ENCODE peak calls at places on chromosomes 6 and 20, in ten cellular contexts. V, Q, M, Z, W, O, N, K, T and P are unnamed samples.

GRCh38 chr20:64158346-64159285 is 5.6 kb upstream of the MYT1 start:
- DNase-seq in N (no peak), V (no peak), M (no peak), K (no peak), T (no peak), W (no peak), Z (no peak), O (no peak), Q (no peak), P (no peak)

GRCh38 chr6:20202070-20202658 is 10.1 kb downstream of the MBOAT1 start:
- DNase-seq in T (no peak), V (no peak), W (peak), K (peak), M (no peak), Z (peak), N (no peak), O (no peak), Q (peak), P (peak)

GRCh38 chr6:2220154-2220553 is 25.3 kb downstream of the GMDS start:
- DNase-seq in N (no peak), K (no peak), Z (no peak), V (no peak), W (no peak), T (no peak), O (no peak), Q (no peak), M (no peak), P (no peak)

GRCh38 chr20:3312940-3313656 is 74.1 kb upstream of the SLC4A11 start:
- DNase-seq in Q (peak), K (peak), T (no peak), V (no peak), W (peak), M (no peak), N (peak), Z (peak), O (no peak), P (peak)

GRCh38 chr20:60750909-60751308 is 501.2 kb upstream of the CDH4 start:
- DNase-seq in Z (no peak), K (no peak), M (no peak), T (no peak), W (no peak), N (no peak), O (no peak), Q (no peak), V (no peak), P (no peak)

GRCh38 chr20:5073154-5074049 is 46.4 kb downstream of the PCNA start:
- DNase-seq in K (peak), T (no peak), V (no peak), N (peak), Z (peak), Q (peak), O (no peak), W (peak), M (peak), P (peak)

GRCh38 chr6:117503211-117503610 is 20.7 kb downstream of the DCBLD1 start:
- DNase-seq in T (no peak), O (no peak), W (no peak), K (no peak), M (no peak), N (no peak), Z (no peak), V (no peak), Q (no peak), P (no peak)

GRCh38 chr6:46719099-46719498 is 16.1 kb downstream of the PLA2G7 start:
- DNase-seq in O (no peak), T (no peak), M (no peak), K (peak), Z (peak), W (peak), Q (no peak), N (no peak), V (no peak), P (peak)

GRCh38 chr20:45235995-45236394 is 14.8 kb downstream of the SEMG2 start:
- DNase-seq in Q (no peak), Z (no peak), T (no peak), K (no peak), V (no peak), W (no peak), O (peak), M (no peak), N (no peak), P (no peak)

GRCh38 chr6:17269840-17270239 is 11.3 kb upstream of the RBM24 start:
- DNase-seq in V (peak), M (no peak), K (peak), W (no peak), Z (peak), T (no peak), O (no peak), N (peak), Q (peak), P (no peak)

GRCh38 chr6:82085701-82086100 is 161.8 kb downstream of the IBTK start:
- DNase-seq in O (peak), M (no peak), N (no peak), Z (no peak), K (no peak), V (no peak), W (no peak), T (no peak), Q (no peak), P (no peak)

GRCh38 chr20:23419995-23420901 is 1.0 kb downstream of the NAPB start:
- DNase-seq in V (peak), Z (peak), Q (peak), M (peak), N (peak), O (peak), T (peak), W (peak), K (peak), P (peak)

GRCh38 chr6:116266803-116267202 is 12.9 kb downstream of the TSPYL1 start:
- DNase-seq in M (no peak), Q (no peak), W (no peak), K (no peak), N (no peak), V (no peak), O (no peak), T (no peak), Z (no peak), P (no peak)

GRCh38 chr20:50277460-50278376 is 87.1 kb downstream of the CEBPB start:
- DNase-seq in T (no peak), V (no peak), Z (no peak), O (no peak), M (no peak), W (no peak), N (no peak), Q (no peak), K (no peak), P (no peak)

GRCh38 chr20:35991142-35991771 is 22.9 kb downstream of the CNBD2 start:
- DNase-seq in W (peak), O (peak), M (no peak), Q (no peak), K (peak), T (peak), N (no peak), V (no peak), Z (peak), P (peak)

GRCh38 chr20:31845300-31845863 is at the start of gene FOXS1:
- DNase-seq in V (no peak), N (no peak), Q (no peak), O (peak), T (no peak), W (peak), Z (no peak), M (peak), K (no peak), P (peak)

GRCh38 chr6:87875781-87876180 is 171.9 kb upstream of the SPACA1 start:
- DNase-seq in O (no peak), N (no peak), V (no peak), Q (no peak), W (no peak), Z (no peak), T (no peak), M (no peak), K (no peak), P (no peak)

GRCh38 chr6:22221630-22222029 is 75.2 kb downstream of the PRL start:
- DNase-seq in K (no peak), W (no peak), Z (no peak), Q (no peak), O (no peak), T (no peak), V (no peak), N (no peak), M (no peak), P (no peak)

GRCh38 chr6:3294921-3295871 is 36.4 kb downstream of the PSMG4 start:
- DNase-seq in K (no peak), M (no peak), W (no peak), V (no peak), Z (no peak), Q (no peak), N (no peak), T (no peak), O (peak), P (no peak)

GRCh38 chr6:100506651-100507050 is 41.9 kb upstream of the SIM1 start:
- DNase-seq in V (no peak), W (peak), O (no peak), T (no peak), K (peak), Z (peak), M (no peak), N (no peak), Q (no peak), P (peak)

GRCh38 chr6:98834060-98835031 is at the start of gene POU3F2:
- DNase-seq in M (peak), V (peak), Z (peak), T (peak), K (peak), W (peak), N (peak), O (peak), Q (no peak), P (peak)

GRCh38 chr6:26521485-26522391 is 16.4 kb upstream of the HMGN4 start:
- DNase-seq in T (peak), O (peak), W (peak), Z (peak), N (no peak), Q (no peak), M (peak), K (peak), V (no peak), P (peak)

GRCh38 chr20:4244700-4245485 is 229.5 kb upstream of the RNF24 start:
- DNase-seq in K (no peak), W (peak), Z (no peak), M (no peak), T (no peak), O (no peak), N (no peak), Q (no peak), V (no peak), P (peak)

GRCh38 chr6:42367353-42368011 is 84.2 kb downstream of the TRERF1 start:
- DNase-seq in V (no peak), Z (peak), K (peak), W (no peak), Q (no peak), T (peak), O (no peak), M (no peak), N (no peak), P (no peak)
- H3K4me3 ChIP-seq in V (no peak), Z (no peak), K (peak), W (no peak), Q (no peak), T (peak), O (no peak), M (peak), N (no peak), P (no peak)

DNA sequence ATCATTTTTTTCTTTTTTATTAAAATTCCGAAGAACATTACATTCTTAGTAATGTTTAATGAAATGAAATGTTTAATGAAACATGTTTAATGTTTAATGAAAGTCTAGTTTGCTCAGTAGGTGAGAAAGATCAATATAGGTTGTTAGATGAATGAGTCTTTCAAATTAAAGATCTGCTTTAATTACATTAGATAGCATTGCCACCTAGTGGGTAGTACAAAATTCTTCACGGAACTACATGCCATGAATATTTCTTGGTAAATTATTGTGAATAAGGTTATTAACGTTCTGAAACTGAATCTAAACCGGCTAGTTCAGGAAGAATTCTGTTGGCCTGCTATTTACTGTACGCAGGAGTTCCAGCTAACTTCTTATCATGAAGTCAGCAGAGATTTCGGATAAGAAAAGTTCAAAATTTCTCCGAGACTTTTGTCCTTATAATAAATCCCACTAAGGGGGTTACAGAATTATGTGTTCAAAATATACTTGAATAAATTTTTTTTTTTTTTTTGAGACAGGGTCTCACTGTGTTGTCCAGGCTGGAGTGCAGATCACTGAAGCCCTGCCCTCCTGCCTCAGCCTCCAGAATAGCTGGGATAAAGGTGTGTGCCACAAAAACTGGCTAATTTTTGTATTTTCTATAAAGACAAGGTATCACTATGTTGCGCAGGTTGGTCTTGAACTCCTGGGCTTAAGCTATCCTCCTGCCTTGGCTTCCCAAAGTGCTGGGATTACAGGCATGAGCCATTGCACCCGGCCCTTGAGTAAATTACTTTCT is 7.9 kb upstream of the GMNN start:
- DNase-seq in V (no peak), Z (peak), K (peak), T (no peak), Q (no peak), O (no peak), N (no peak), M (no peak), W (peak), P (peak)
- TF ChIP-seq CTCF in V (peak), Z (peak), K (peak), T (peak), Q (peak), O (peak), N (peak), M (peak), W (peak), P (peak)

DNA sequence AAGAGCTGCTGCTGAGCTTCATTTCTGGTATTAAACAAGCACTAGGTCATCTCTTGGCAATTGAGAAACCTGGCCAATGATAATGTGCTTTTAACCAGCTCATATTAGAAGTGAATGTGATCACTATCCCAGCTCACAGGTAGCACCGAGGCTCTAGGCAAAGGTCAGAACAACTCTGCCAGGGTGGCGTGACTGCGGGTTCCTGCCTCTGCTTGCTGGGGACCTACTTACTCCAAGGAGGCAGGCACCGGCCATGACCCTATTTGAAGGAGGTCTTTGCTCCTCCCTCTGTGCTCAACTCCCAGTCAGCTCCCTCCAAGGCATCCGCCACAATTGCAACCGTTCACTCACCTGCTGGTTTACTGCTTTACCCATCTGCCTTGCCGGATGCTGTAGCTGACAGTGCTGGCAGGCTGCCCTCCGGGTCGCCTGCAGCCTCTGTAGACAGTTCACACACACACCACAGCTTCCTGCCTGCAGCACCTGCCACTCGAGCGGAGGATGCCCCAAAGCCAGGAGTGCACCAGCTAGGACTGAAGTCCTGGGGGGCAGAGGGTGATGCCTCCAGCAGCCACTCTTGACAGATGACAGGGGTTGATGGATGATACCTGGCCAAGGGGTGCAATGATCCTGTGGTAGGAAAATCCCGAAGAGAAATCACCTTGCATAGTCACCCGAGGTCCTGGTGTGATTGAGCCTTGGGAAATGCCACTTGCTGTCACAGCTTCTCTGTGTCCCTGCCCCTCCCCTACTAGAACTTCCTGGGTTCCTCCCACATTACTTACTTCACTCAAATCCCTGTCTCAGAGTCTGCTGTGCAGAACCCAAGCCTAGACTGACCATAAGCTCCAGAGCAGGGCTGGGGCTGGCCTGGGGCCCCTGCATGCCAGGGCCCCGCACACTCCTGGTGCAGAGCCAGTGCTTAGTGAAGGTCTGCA is 8.8 kb upstream of the VSX1 start:
- DNase-seq in W (no peak), T (peak), Z (no peak), N (no peak), O (no peak), Q (no peak), M (no peak), V (no peak), K (no peak), P (no peak)
- H3K4me3 ChIP-seq in W (no peak), T (peak), Z (no peak), N (no peak), O (no peak), Q (no peak), M (no peak), V (no peak), K (no peak), P (no peak)

DNA sequence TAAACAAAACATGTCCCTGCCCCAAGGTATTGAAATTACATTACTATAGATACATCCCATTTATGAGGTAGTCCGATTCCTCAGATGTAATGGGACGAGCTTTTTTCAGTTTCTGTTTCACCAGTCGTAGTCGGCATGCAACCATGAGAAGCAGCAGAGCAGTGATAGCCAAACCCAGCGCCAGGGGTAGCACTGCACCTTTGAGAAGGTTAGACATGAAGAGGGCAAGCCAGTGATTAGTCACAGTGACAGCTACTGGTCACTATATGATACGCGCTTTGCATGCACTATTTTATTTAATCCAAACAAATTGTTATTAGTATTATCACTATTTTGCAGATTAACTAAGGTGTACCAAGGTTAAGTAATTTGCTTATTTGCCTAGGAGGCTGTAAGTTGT is 43.7 kb downstream of the LRP11 start:
- DNase-seq in K (no peak), N (no peak), Q (no peak), W (no peak), T (no peak), V (no peak), Z (no peak), M (no peak), O (no peak), P (no peak)
- TF ChIP-seq CTCF in K (no peak), N (no peak), Q (no peak), W (no peak), T (no peak), V (no peak), Z (no peak), M (peak), O (no peak), P (no peak)